ENCODE peak calls at places on chromosomes 13 and 19, in four cellular contexts. One of them, this sample, is unnamed.

GRCh38 chr19:51354742-51355148 is 11.4 kb downstream of the ETFB start:
- DNase-seq in upper lobe of left lung: no peak
- DNase-seq in fibroblast of the aortic adventitia: no peak
- DNase-seq in retinal pigment epithelial cell: peak
- DNase-seq in this sample: no peak

GRCh38 chr19:41699968-41700323 is 8.5 kb upstream of the CEACAM5 start:
- DNase-seq in upper lobe of left lung: no peak
- DNase-seq in fibroblast of the aortic adventitia: no peak
- DNase-seq in retinal pigment epithelial cell: no peak
- DNase-seq in this sample: peak

GRCh38 chr13:78632956-78633355 is 26.0 kb downstream of the OBI1 start:
- DNase-seq in upper lobe of left lung: no peak
- DNase-seq in fibroblast of the aortic adventitia: no peak
- DNase-seq in retinal pigment epithelial cell: no peak
- DNase-seq in this sample: no peak

GRCh38 chr13:23436680-23437079 is 3.2 kb upstream of the SACS start:
- DNase-seq in upper lobe of left lung: no peak
- DNase-seq in fibroblast of the aortic adventitia: no peak
- DNase-seq in retinal pigment epithelial cell: no peak
- DNase-seq in this sample: no peak

GRCh38 chr19:43809762-43810696 is 7.8 kb upstream of the LYPD5 start:
- DNase-seq in upper lobe of left lung: no peak
- DNase-seq in fibroblast of the aortic adventitia: peak
- DNase-seq in retinal pigment epithelial cell: no peak
- DNase-seq in this sample: no peak

GRCh38 chr13:28413999-28414398 is 80.9 kb downstream of the FLT1 start:
- DNase-seq in upper lobe of left lung: no peak
- DNase-seq in fibroblast of the aortic adventitia: no peak
- DNase-seq in retinal pigment epithelial cell: no peak
- DNase-seq in this sample: no peak

GRCh38 chr13:102707465-102707864 is 12.6 kb upstream of the METTL21C start:
- DNase-seq in upper lobe of left lung: no peak
- DNase-seq in fibroblast of the aortic adventitia: peak
- DNase-seq in retinal pigment epithelial cell: peak
- DNase-seq in this sample: no peak

GRCh38 chr19:18110833-18111232 is 13.3 kb downstream of the MAST3 start:
- DNase-seq in upper lobe of left lung: no peak
- DNase-seq in fibroblast of the aortic adventitia: no peak
- DNase-seq in retinal pigment epithelial cell: no peak
- DNase-seq in this sample: no peak

GRCh38 chr13:53242015-53242414 is 213.4 kb downstream of the OLFM4 start:
- DNase-seq in upper lobe of left lung: no peak
- DNase-seq in fibroblast of the aortic adventitia: no peak
- DNase-seq in retinal pigment epithelial cell: no peak
- DNase-seq in this sample: no peak

GRCh38 chr13:107874456-107874855 is 340.9 kb downstream of the LIG4 start:
- DNase-seq in upper lobe of left lung: no peak
- DNase-seq in fibroblast of the aortic adventitia: no peak
- DNase-seq in retinal pigment epithelial cell: no peak
- DNase-seq in this sample: no peak

GRCh38 chr19:43574424-43575155 is 737 bp downstream of the XRCC1 start:
- DNase-seq in upper lobe of left lung: no peak
- DNase-seq in fibroblast of the aortic adventitia: no peak
- DNase-seq in retinal pigment epithelial cell: no peak
- DNase-seq in this sample: no peak

GRCh38 chr19:36152061-36152885 is at the start of gene COX7A1:
- DNase-seq in upper lobe of left lung: peak
- DNase-seq in fibroblast of the aortic adventitia: peak
- DNase-seq in retinal pigment epithelial cell: no peak
- DNase-seq in this sample: no peak

GRCh38 chr13:22770891-22771290 is 409.9 kb upstream of the SGCG start:
- DNase-seq in upper lobe of left lung: peak
- DNase-seq in fibroblast of the aortic adventitia: no peak
- DNase-seq in retinal pigment epithelial cell: no peak
- DNase-seq in this sample: no peak

GRCh38 chr13:113972451-113973217 is 1.2 kb downstream of the C13orf46 start:
- DNase-seq in upper lobe of left lung: peak
- DNase-seq in fibroblast of the aortic adventitia: no peak
- DNase-seq in retinal pigment epithelial cell: no peak
- DNase-seq in this sample: no peak

GRCh38 chr13:89363144-89363543 is 1692.0 kb downstream of the SLITRK5 start:
- DNase-seq in upper lobe of left lung: peak
- DNase-seq in fibroblast of the aortic adventitia: no peak
- DNase-seq in retinal pigment epithelial cell: no peak
- DNase-seq in this sample: no peak

GRCh38 chr13:99228737-99229691 is 28.4 kb downstream of the UBAC2 start:
- DNase-seq in upper lobe of left lung: no peak
- DNase-seq in fibroblast of the aortic adventitia: peak
- DNase-seq in retinal pigment epithelial cell: no peak
- DNase-seq in this sample: no peak

GRCh38 chr13:23509781-23510543 is 60.2 kb upstream of the TNFRSF19 start:
- DNase-seq in upper lobe of left lung: no peak
- DNase-seq in fibroblast of the aortic adventitia: peak
- DNase-seq in retinal pigment epithelial cell: peak
- DNase-seq in this sample: no peak

GRCh38 chr19:42071247-42071646 is 1.2 kb upstream of the GRIK5 start:
- DNase-seq in upper lobe of left lung: no peak
- DNase-seq in fibroblast of the aortic adventitia: no peak
- DNase-seq in retinal pigment epithelial cell: no peak
- DNase-seq in this sample: no peak

GRCh38 chr13:112943309-112944125 is 25.5 kb upstream of the MCF2L start:
- DNase-seq in upper lobe of left lung: peak
- DNase-seq in fibroblast of the aortic adventitia: peak
- DNase-seq in retinal pigment epithelial cell: no peak
- DNase-seq in this sample: peak

GRCh38 chr19:2302319-2303208 is 5.4 kb downstream of the LINGO3 start:
- DNase-seq in upper lobe of left lung: peak
- DNase-seq in fibroblast of the aortic adventitia: peak
- DNase-seq in retinal pigment epithelial cell: no peak
- DNase-seq in this sample: peak

GRCh38 chr13:84980571-84980970 is 818.6 kb downstream of the SLITRK6 start:
- DNase-seq in upper lobe of left lung: no peak
- DNase-seq in fibroblast of the aortic adventitia: no peak
- DNase-seq in retinal pigment epithelial cell: no peak
- DNase-seq in this sample: no peak

GRCh38 chr19:5298502-5298901 is 42.1 kb downstream of the PTPRS start:
- DNase-seq in upper lobe of left lung: peak
- DNase-seq in fibroblast of the aortic adventitia: no peak
- DNase-seq in retinal pigment epithelial cell: no peak
- DNase-seq in this sample: no peak

GRCh38 chr13:107807306-107808073 is 407.8 kb downstream of the LIG4 start:
- DNase-seq in upper lobe of left lung: no peak
- DNase-seq in fibroblast of the aortic adventitia: peak
- DNase-seq in retinal pigment epithelial cell: no peak
- DNase-seq in this sample: no peak

DNA sequence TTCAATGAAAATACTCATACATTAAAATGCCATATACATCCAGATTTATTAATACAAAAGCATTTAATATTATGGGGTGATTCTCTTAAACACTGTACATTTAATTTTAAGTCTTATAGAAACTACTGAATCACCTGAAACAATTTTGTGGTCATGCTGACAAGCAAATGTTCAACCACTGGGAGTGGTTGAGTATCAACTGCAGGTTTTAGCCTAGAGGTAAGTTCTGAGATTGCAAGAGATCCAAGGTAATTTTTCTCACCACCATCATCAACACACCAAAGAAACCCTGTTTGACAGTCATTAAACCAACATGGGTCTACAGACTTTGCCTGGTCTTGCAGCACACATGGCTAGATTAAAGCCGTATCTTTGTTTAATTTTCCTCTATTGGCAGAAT is 196.3 kb downstream of the LHFPL6 start:
- DNase-seq in upper lobe of left lung: no peak
- DNase-seq in fibroblast of the aortic adventitia: no peak
- DNase-seq in retinal pigment epithelial cell: no peak
- DNase-seq in this sample: no peak
- TF ChIP-seq CTCF in upper lobe of left lung: no peak
- TF ChIP-seq CTCF in fibroblast of the aortic adventitia: peak
- TF ChIP-seq CTCF in retinal pigment epithelial cell: peak
- TF ChIP-seq CTCF in this sample: no peak

GRCh38 chr13:29730253-29730652 is 120.2 kb downstream of the UBL3 start:
- DNase-seq in upper lobe of left lung: no peak
- DNase-seq in fibroblast of the aortic adventitia: no peak
- DNase-seq in retinal pigment epithelial cell: no peak
- DNase-seq in this sample: no peak
- TF ChIP-seq CTCF in upper lobe of left lung: no peak
- TF ChIP-seq CTCF in fibroblast of the aortic adventitia: peak
- TF ChIP-seq CTCF in retinal pigment epithelial cell: peak
- TF ChIP-seq CTCF in this sample: no peak

GRCh38 chr19:17069249-17069648 is 6.0 kb downstream of the HAUS8 start:
- DNase-seq in upper lobe of left lung: no peak
- DNase-seq in fibroblast of the aortic adventitia: no peak
- DNase-seq in retinal pigment epithelial cell: no peak
- DNase-seq in this sample: no peak
- TF ChIP-seq CTCF in upper lobe of left lung: no peak
- TF ChIP-seq CTCF in fibroblast of the aortic adventitia: no peak
- TF ChIP-seq CTCF in retinal pigment epithelial cell: no peak
- TF ChIP-seq CTCF in this sample: no peak

GRCh38 chr19:38224014-38224862 is at the start of gene DPF1:
- DNase-seq in upper lobe of left lung: peak
- DNase-seq in fibroblast of the aortic adventitia: peak
- DNase-seq in retinal pigment epithelial cell: peak
- DNase-seq in this sample: peak

GRCh38 chr19:38221919-38222828 is 1.8 kb downstream of the DPF1 start:
- DNase-seq in upper lobe of left lung: peak
- DNase-seq in fibroblast of the aortic adventitia: no peak
- DNase-seq in retinal pigment epithelial cell: no peak
- DNase-seq in this sample: no peak

GRCh38 chr19:38223119-38223523 is 901 bp downstream of the DPF1 start:
- DNase-seq in upper lobe of left lung: no peak
- DNase-seq in fibroblast of the aortic adventitia: no peak
- DNase-seq in retinal pigment epithelial cell: no peak
- DNase-seq in this sample: no peak

GRCh38 chr19:38221421-38221820 is 2.6 kb downstream of the DPF1 start:
- DNase-seq in upper lobe of left lung: no peak
- DNase-seq in fibroblast of the aortic adventitia: no peak
- DNase-seq in retinal pigment epithelial cell: no peak
- DNase-seq in this sample: no peak

GRCh38 chr19:38223617-38224013 is 407 bp downstream of the DPF1 start:
- DNase-seq in upper lobe of left lung: no peak
- DNase-seq in fibroblast of the aortic adventitia: no peak
- DNase-seq in retinal pigment epithelial cell: no peak
- DNase-seq in this sample: no peak
- TF ChIP-seq CTCF in upper lobe of left lung: no peak
- TF ChIP-seq CTCF in fibroblast of the aortic adventitia: no peak
- TF ChIP-seq CTCF in retinal pigment epithelial cell: no peak
- TF ChIP-seq CTCF in this sample: no peak

GRCh38 chr13:91381371-91381770 is 17.1 kb upstream of the GPC5 start:
- DNase-seq in upper lobe of left lung: no peak
- DNase-seq in fibroblast of the aortic adventitia: peak
- DNase-seq in retinal pigment epithelial cell: no peak
- DNase-seq in this sample: no peak
- TF ChIP-seq CTCF in upper lobe of left lung: peak
- TF ChIP-seq CTCF in fibroblast of the aortic adventitia: peak
- TF ChIP-seq CTCF in retinal pigment epithelial cell: peak
- TF ChIP-seq CTCF in this sample: no peak

DNA sequence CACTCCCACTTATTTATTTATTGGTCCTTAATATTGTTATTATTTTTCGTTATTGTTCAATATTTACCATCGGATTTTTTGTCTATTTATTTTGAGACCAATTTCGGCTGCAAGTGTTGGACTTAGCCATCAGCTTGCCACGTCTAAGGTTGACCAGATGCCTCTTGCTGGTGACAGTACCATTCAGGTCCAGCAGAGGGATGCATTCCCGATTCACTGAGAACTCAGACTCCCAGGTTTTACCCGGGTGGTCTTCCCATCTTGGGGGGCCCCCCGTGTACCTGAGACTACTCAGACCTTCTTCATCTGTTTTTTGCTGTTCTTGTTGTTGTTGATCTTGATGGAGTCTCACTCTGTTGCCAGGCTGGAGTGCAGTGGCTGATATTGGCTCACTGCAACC is 1435.2 kb downstream of the UQCRFS1 start:
- DNase-seq in upper lobe of left lung: no peak
- DNase-seq in fibroblast of the aortic adventitia: no peak
- DNase-seq in retinal pigment epithelial cell: no peak
- DNase-seq in this sample: no peak
- TF ChIP-seq CTCF in upper lobe of left lung: no peak
- TF ChIP-seq CTCF in fibroblast of the aortic adventitia: peak
- TF ChIP-seq CTCF in retinal pigment epithelial cell: peak
- TF ChIP-seq CTCF in this sample: no peak